ENCODE peak calls at places on chromosomes 7 and 10, in six cellular contexts. V is Peyer's patch, P is foreskin fibroblast, B is coronary artery, K is fibroblast of lung, M is breast epithelium. T is an unnamed sample.

GRCh38 chr7:157900011-157900410 is 563.2 kb downstream of the DNAJB6 start:
- DNase-seq in P (no peak), B (no peak), M (no peak), V (no peak), K (no peak), T (no peak)

GRCh38 chr7:123665157-123665556 is 9.5 kb downstream of the LMOD2 start:
- DNase-seq in V (no peak), B (no peak), M (no peak), P (no peak), K (no peak), T (no peak)

GRCh38 chr10:132833421-132834111 is 47.6 kb upstream of the NKX6-2 start:
- DNase-seq in V (no peak), P (no peak), K (no peak), M (no peak), B (peak; percentile 52), T (no peak)

GRCh38 chr10:94123253-94123995 is 129.7 kb downstream of the PLCE1 start:
- DNase-seq in P (peak; percentile 84), M (no peak), V (no peak), K (peak; percentile 93), B (no peak), T (no peak)

GRCh38 chr10:50604823-50605222 is 18.9 kb downstream of the SGMS1 start:
- DNase-seq in P (no peak), B (no peak), V (no peak), K (peak; percentile 39), M (no peak), T (no peak)

GRCh38 chr10:1472178-1472577 is 265.1 kb downstream of the ADARB2 start:
- DNase-seq in P (no peak), V (no peak), B (no peak), M (no peak), K (no peak), T (no peak)

GRCh38 chr7:80218723-80219122 is 84.1 kb downstream of the GNAI1 start:
- DNase-seq in V (no peak), M (no peak), P (peak; percentile 76), B (no peak), K (peak; percentile 90), T (no peak)

GRCh38 chr7:143437568-143437967 is 5.7 kb upstream of the TAS2R60 start:
- DNase-seq in B (no peak), P (no peak), K (no peak), V (no peak), M (no peak), T (no peak)

GRCh38 chr10:130729876-130730275 is 581.6 kb downstream of the TCERG1L start:
- DNase-seq in B (no peak), P (no peak), V (no peak), K (no peak), M (no peak), T (no peak)

GRCh38 chr10:66209025-66209424 is 716.8 kb upstream of the LRRTM3 start:
- DNase-seq in M (no peak), K (peak; percentile 16), P (no peak), V (no peak), B (no peak), T (no peak)

GRCh38 chr10:12975906-12976305 is 25.6 kb downstream of the CCDC3 start:
- DNase-seq in K (no peak), M (no peak), B (peak; percentile 70), V (no peak), P (no peak), T (no peak)

GRCh38 chr10:11225935-11226334 is 208.3 kb downstream of the CELF2 start:
- DNase-seq in V (peak; percentile 66), M (peak; percentile 63), P (no peak), B (no peak), K (no peak), T (no peak)

GRCh38 chr10:79025113-79025832 is 43.5 kb upstream of the ZMIZ1 start:
- DNase-seq in B (peak; percentile 65), P (no peak), M (no peak), K (peak; percentile 6), V (no peak), T (no peak)

GRCh38 chr7:86867163-86867762 is 192.2 kb downstream of the ELAPOR2 start:
- DNase-seq in B (no peak), K (no peak), M (no peak), P (no peak), V (no peak), T (no peak)

GRCh38 chr7:26151953-26152781 is at the start of gene NFE2L3:
- DNase-seq in M (peak; percentile 44), B (no peak), V (peak; percentile 87), P (peak; percentile 75), K (peak; percentile 64), T (peak; percentile 94)

GRCh38 chr7:87100326-87100725 is 40.9 kb upstream of the ELAPOR2 start:
- DNase-seq in K (no peak), V (no peak), M (no peak), B (no peak), P (no peak), T (no peak)

GRCh38 chr10:69958232-69958902 is 94.3 kb upstream of the MACROH2A2 start:
- DNase-seq in P (no peak), B (no peak), V (no peak), K (peak; percentile 44), M (no peak), T (peak; percentile 80)

GRCh38 chr7:23247101-23247601 is 576 bp downstream of the GPNMB start:
- DNase-seq in V (no peak), K (no peak), B (no peak), M (no peak), P (no peak), T (no peak)

GRCh38 chr7:132430863-132431822 is 145.1 kb downstream of the PLXNA4 start:
- DNase-seq in V (peak; percentile 23), M (no peak), P (peak; percentile 95), K (peak; percentile 98), B (no peak), T (no peak)

GRCh38 chr7:77696057-77696642 is at the start of gene RSBN1L:
- DNase-seq in B (peak; percentile 99), M (peak; percentile 99), V (peak; percentile 98), K (peak; percentile 95), P (peak; percentile 97), T (peak; percentile 95)

GRCh38 chr7:77696643-77697534 is 630 bp downstream of the RSBN1L start:
- DNase-seq in K (peak; percentile 67), M (peak; percentile 40), V (peak; percentile 59), P (peak; percentile 50), B (peak; percentile 79), T (peak; percentile 38)

GRCh38 chr7:77691892-77692491 is 4.3 kb upstream of the RSBN1L start:
- DNase-seq in B (no peak), K (no peak), P (no peak), V (no peak), M (no peak), T (no peak)

GRCh38 chr7:77697535-77697831 is 1.2 kb downstream of the RSBN1L start:
- DNase-seq in K (no peak), V (no peak), M (no peak), B (no peak), P (no peak), T (no peak)

DNA sequence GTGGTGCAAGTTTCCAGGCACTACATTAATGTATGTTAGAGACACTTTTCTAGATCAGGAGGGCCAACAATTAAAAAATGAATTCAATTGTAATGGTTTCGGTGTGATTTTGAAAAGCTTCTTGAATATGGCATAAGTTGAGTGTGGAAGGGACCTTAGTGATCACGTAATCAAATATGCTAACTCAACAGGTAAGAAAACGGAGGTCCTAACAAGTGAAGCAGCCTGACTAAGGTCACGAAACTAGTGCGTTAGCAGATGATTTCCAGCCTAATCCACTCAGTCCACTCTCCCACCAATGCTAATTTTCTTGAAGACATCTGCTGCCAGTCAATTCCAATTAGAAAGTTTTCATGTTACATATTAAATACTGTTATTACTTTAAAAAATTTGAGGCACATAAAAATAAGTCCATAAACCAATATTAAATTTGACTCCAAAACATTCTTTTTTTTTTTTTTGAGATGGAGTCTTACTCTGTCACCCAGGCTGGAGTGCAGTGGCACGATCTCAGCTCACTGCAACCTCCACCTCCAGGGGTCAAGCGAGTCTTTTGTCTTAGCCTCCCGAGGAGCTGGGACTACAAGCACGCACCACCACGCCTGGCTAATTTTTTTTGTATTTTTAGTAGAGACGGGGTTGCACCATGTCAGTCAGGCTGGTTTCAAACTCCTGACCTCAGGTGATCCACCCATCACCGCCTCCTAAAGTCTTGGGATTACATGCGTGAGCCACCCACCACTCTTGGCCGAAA is 2.3 kb upstream of the RSBN1L start:
- DNase-seq in P (no peak), K (no peak), V (no peak), M (no peak), B (no peak), T (no peak)
- TF ChIP-seq CTCF in P (no peak), K (no peak), V (no peak), M (no peak), B (no peak), T (no peak)

GRCh38 chr10:35415505-35415904 is 79.2 kb downstream of the CCNY start:
- DNase-seq in B (no peak), K (no peak), V (no peak), M (no peak), P (no peak), T (no peak)

GRCh38 chr10:35412900-35413491 is 76.7 kb downstream of the CCNY start:
- DNase-seq in B (no peak), K (peak; percentile 90), P (no peak), V (no peak), M (no peak), T (no peak)

GRCh38 chr10:35413985-35414861 is 77.9 kb downstream of the CCNY start:
- DNase-seq in B (no peak), V (no peak), M (no peak), K (peak; percentile 73), P (no peak), T (no peak)

GRCh38 chr10:35420044-35420443 is 83.7 kb downstream of the CCNY start:
- DNase-seq in M (no peak), B (no peak), P (peak; percentile 39), K (peak; percentile 46), V (no peak), T (no peak)

GRCh38 chr10:35416628-35417625 is 80.6 kb downstream of the CCNY start:
- DNase-seq in M (no peak), B (no peak), K (peak; percentile 66), V (no peak), P (no peak), T (peak; percentile 27)
- TF ChIP-seq CTCF in M (no peak), B (no peak), K (no peak), V (no peak), P (no peak), T (no peak)

DNA sequence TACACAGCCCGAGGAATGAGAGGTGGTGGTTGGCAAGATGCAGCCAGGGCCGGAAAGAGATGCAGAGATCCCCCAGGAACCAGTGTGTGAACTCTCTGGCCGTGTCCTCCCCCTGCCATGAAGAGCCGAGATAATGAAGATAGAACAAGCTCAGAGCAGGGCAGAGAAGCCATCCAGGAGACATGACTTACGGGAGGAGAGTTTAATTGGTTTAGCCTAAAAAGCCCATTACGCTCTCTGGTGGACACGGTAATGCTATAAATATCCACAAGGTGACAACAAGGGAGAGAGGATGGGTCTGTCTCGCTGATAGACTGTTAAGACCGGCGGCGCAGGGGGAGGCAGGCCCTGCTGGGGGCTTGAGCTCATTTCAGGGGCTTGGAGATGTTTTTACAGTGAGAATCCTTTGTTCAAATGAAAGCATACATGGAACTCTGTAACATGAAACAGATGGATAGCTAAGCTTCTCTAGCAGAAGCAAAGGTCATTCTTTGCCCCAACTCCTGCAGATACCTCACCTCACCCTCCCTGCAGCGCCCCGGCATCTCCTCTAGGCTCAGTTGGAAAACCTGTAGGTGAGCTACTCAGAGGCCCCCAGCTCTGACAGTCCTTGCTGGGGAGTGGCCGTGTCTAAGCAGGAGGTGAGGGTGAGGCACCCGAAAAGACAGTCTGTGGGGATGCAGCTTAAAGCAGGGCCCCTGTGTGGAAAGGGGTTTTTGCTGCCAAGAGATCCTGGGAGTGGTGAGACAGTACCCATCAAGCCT is 40.8 kb upstream of the LOXL4 start:
- DNase-seq in P (no peak), B (no peak), M (no peak), K (no peak), V (no peak), T (no peak)
- TF ChIP-seq CTCF in P (peak; percentile 13), B (no peak), M (no peak), K (no peak), V (no peak), T (no peak)

GRCh38 chr7:64887756-64888508 is 15.1 kb upstream of the ZNF273 start:
- DNase-seq in K (no peak), P (no peak), V (peak; percentile 30), B (peak; percentile 69), M (peak; percentile 12), T (peak; percentile 28)
- TF ChIP-seq CTCF in K (peak; percentile 29), P (peak; percentile 14), V (peak; percentile 45), B (no peak), M (no peak), T (peak; percentile 33)

T was measured in GM13977.